ENCODE peak calls at places on chromosomes 4 and X, in five cellular contexts. One of them, this sample, is unnamed.

GRCh38 chr4:118224239-118224829 is 128.5 kb downstream of the PRSS12 start:
- DNase-seq in GM20000: peak
- DNase-seq in adrenal gland: no peak
- DNase-seq in GM12865: peak
- DNase-seq in brain microvascular endothelial cell: peak
- DNase-seq in this sample: peak

GRCh38 chr4:138104462-138104775 is 137.7 kb downstream of the SLC7A11 start:
- DNase-seq in GM20000: no peak
- DNase-seq in adrenal gland: no peak
- DNase-seq in GM12865: no peak
- DNase-seq in brain microvascular endothelial cell: no peak
- DNase-seq in this sample: no peak

GRCh38 chrX:8808661-8809060 is 7.5 kb upstream of the FAM9A start:
- DNase-seq in GM20000: no peak
- DNase-seq in adrenal gland: no peak
- DNase-seq in GM12865: no peak
- DNase-seq in brain microvascular endothelial cell: no peak
- DNase-seq in this sample: no peak

GRCh38 chr4:108620101-108620932 is at the start of gene RPL34:
- DNase-seq in GM20000: peak
- DNase-seq in adrenal gland: peak
- DNase-seq in GM12865: peak
- DNase-seq in brain microvascular endothelial cell: peak
- DNase-seq in this sample: peak

GRCh38 chr4:6463311-6464289 is 8.8 kb downstream of the PPP2R2C start:
- DNase-seq in GM20000: no peak
- DNase-seq in adrenal gland: no peak
- DNase-seq in GM12865: no peak
- DNase-seq in brain microvascular endothelial cell: no peak
- DNase-seq in this sample: no peak

GRCh38 chrX:114798902-114799301 is 215.0 kb downstream of the HTR2C start:
- DNase-seq in GM20000: no peak
- DNase-seq in adrenal gland: no peak
- DNase-seq in GM12865: no peak
- DNase-seq in brain microvascular endothelial cell: no peak
- DNase-seq in this sample: peak

GRCh38 chrX:118679290-118679689 is 48.1 kb upstream of the IL13RA1 start:
- DNase-seq in GM20000: no peak
- DNase-seq in adrenal gland: no peak
- DNase-seq in GM12865: no peak
- DNase-seq in brain microvascular endothelial cell: no peak
- DNase-seq in this sample: no peak

GRCh38 chrX:129529685-129530281 is 6.5 kb upstream of the SMARCA1 start:
- DNase-seq in GM20000: no peak
- DNase-seq in adrenal gland: no peak
- DNase-seq in GM12865: no peak
- DNase-seq in brain microvascular endothelial cell: no peak
- DNase-seq in this sample: peak

GRCh38 chr4:76377922-76378321 is 43.0 kb downstream of the CCDC158 start:
- DNase-seq in GM20000: peak
- DNase-seq in adrenal gland: peak
- DNase-seq in GM12865: peak
- DNase-seq in brain microvascular endothelial cell: peak
- DNase-seq in this sample: peak

GRCh38 chr4:105765690-105766407 is 57.3 kb downstream of the GSTCD start:
- DNase-seq in GM20000: no peak
- DNase-seq in adrenal gland: peak
- DNase-seq in GM12865: no peak
- DNase-seq in brain microvascular endothelial cell: peak
- DNase-seq in this sample: peak

GRCh38 chr4:76736434-76736833 is 161.5 kb downstream of the SOWAHB start:
- DNase-seq in GM20000: no peak
- DNase-seq in adrenal gland: no peak
- DNase-seq in GM12865: no peak
- DNase-seq in brain microvascular endothelial cell: no peak
- DNase-seq in this sample: no peak

GRCh38 chrX:70635669-70636068 is 191.0 kb downstream of the DLG3 start:
- DNase-seq in GM20000: no peak
- DNase-seq in adrenal gland: no peak
- DNase-seq in GM12865: no peak
- DNase-seq in brain microvascular endothelial cell: no peak
- DNase-seq in this sample: no peak

GRCh38 chrX:130085551-130085986 is 24.7 kb downstream of the ELF4 start:
- DNase-seq in GM20000: no peak
- DNase-seq in adrenal gland: no peak
- DNase-seq in GM12865: peak
- DNase-seq in brain microvascular endothelial cell: no peak
- DNase-seq in this sample: no peak

GRCh38 chr4:173498771-173499170 is 31.3 kb downstream of the HAND2 start:
- DNase-seq in GM20000: no peak
- DNase-seq in adrenal gland: no peak
- DNase-seq in GM12865: no peak
- DNase-seq in brain microvascular endothelial cell: no peak
- DNase-seq in this sample: no peak

GRCh38 chr4:147029296-147029695 is 83.6 kb upstream of the TTC29 start:
- DNase-seq in GM20000: no peak
- DNase-seq in adrenal gland: no peak
- DNase-seq in GM12865: no peak
- DNase-seq in brain microvascular endothelial cell: no peak
- DNase-seq in this sample: no peak

GRCh38 chr4:18937080-18937479 is 915.5 kb upstream of the LCORL start:
- DNase-seq in GM20000: no peak
- DNase-seq in adrenal gland: no peak
- DNase-seq in GM12865: no peak
- DNase-seq in brain microvascular endothelial cell: no peak
- DNase-seq in this sample: no peak

GRCh38 chr4:70721747-70722146 is at the start of gene RUFY3:
- DNase-seq in GM20000: no peak
- DNase-seq in adrenal gland: peak
- DNase-seq in GM12865: no peak
- DNase-seq in brain microvascular endothelial cell: peak
- DNase-seq in this sample: peak

GRCh38 chrX:119763175-119763574 is 4.8 kb downstream of the SOWAHD start:
- DNase-seq in GM20000: no peak
- DNase-seq in adrenal gland: no peak
- DNase-seq in GM12865: no peak
- DNase-seq in brain microvascular endothelial cell: peak
- DNase-seq in this sample: peak

GRCh38 chrX:101595739-101596419 is 21.9 kb downstream of the ARMCX6 start:
- DNase-seq in GM20000: peak
- DNase-seq in adrenal gland: no peak
- DNase-seq in GM12865: peak
- DNase-seq in brain microvascular endothelial cell: peak
- DNase-seq in this sample: peak

GRCh38 chr4:151730003-151730559 is 30.7 kb downstream of the GATB start:
- DNase-seq in GM20000: no peak
- DNase-seq in adrenal gland: no peak
- DNase-seq in GM12865: no peak
- DNase-seq in brain microvascular endothelial cell: no peak
- DNase-seq in this sample: no peak

GRCh38 chr4:16289872-16290554 is 63.7 kb upstream of the TAPT1 start:
- DNase-seq in GM20000: peak
- DNase-seq in adrenal gland: no peak
- DNase-seq in GM12865: peak
- DNase-seq in brain microvascular endothelial cell: peak
- DNase-seq in this sample: peak

GRCh38 chr4:109121561-109121960 is 180.9 kb downstream of the COL25A1 start:
- DNase-seq in GM20000: no peak
- DNase-seq in adrenal gland: no peak
- DNase-seq in GM12865: no peak
- DNase-seq in brain microvascular endothelial cell: no peak
- DNase-seq in this sample: no peak

GRCh38 chrX:150429577-150429976 is 66.5 kb downstream of the MAMLD1 start:
- DNase-seq in GM20000: no peak
- DNase-seq in adrenal gland: no peak
- DNase-seq in GM12865: no peak
- DNase-seq in brain microvascular endothelial cell: peak
- DNase-seq in this sample: peak

GRCh38 chr4:182067828-182068227 is 175.4 kb upstream of the TENM3 start:
- DNase-seq in GM20000: no peak
- DNase-seq in adrenal gland: no peak
- DNase-seq in GM12865: no peak
- DNase-seq in brain microvascular endothelial cell: no peak
- DNase-seq in this sample: peak

GRCh38 chr4:33104190-33104773 is 2384.1 kb downstream of the PCDH7 start:
- DNase-seq in GM20000: peak
- DNase-seq in adrenal gland: no peak
- DNase-seq in GM12865: peak
- DNase-seq in brain microvascular endothelial cell: no peak
- DNase-seq in this sample: no peak

GRCh38 chrX:71540801-71541545 is 8.1 kb downstream of the OGT start:
- DNase-seq in GM20000: peak
- DNase-seq in adrenal gland: no peak
- DNase-seq in GM12865: peak
- DNase-seq in brain microvascular endothelial cell: no peak
- DNase-seq in this sample: no peak

GRCh38 chrX:132023896-132024386 is 839 bp downstream of the STK26 start:
- DNase-seq in GM20000: peak
- DNase-seq in adrenal gland: no peak
- DNase-seq in GM12865: peak
- DNase-seq in brain microvascular endothelial cell: no peak
- DNase-seq in this sample: no peak

GRCh38 chrX:132022863-132023116 is 312 bp upstream of the STK26 start:
- DNase-seq in GM20000: no peak
- DNase-seq in adrenal gland: no peak
- DNase-seq in GM12865: no peak
- DNase-seq in brain microvascular endothelial cell: no peak
- DNase-seq in this sample: no peak

GRCh38 chrX:132025085-132025484 is 2.0 kb downstream of the STK26 start:
- DNase-seq in GM20000: no peak
- DNase-seq in adrenal gland: no peak
- DNase-seq in GM12865: no peak
- DNase-seq in brain microvascular endothelial cell: no peak
- DNase-seq in this sample: no peak

GRCh38 chrX:132023117-132023895 is at the start of gene STK26:
- DNase-seq in GM20000: peak
- DNase-seq in adrenal gland: peak
- DNase-seq in GM12865: peak
- DNase-seq in brain microvascular endothelial cell: peak
- DNase-seq in this sample: peak

GRCh38 chrX:132022115-132022862 is 813 bp upstream of the STK26 start:
- DNase-seq in GM20000: no peak
- DNase-seq in adrenal gland: no peak
- DNase-seq in GM12865: peak
- DNase-seq in brain microvascular endothelial cell: no peak
- DNase-seq in this sample: peak
- TF ChIP-seq CTCF in GM20000: no peak
- TF ChIP-seq CTCF in adrenal gland: no peak
- TF ChIP-seq CTCF in GM12865: peak
- TF ChIP-seq CTCF in brain microvascular endothelial cell: peak
- TF ChIP-seq CTCF in this sample: peak

GRCh38 chrX:15465347-15465746 is 27.8 kb downstream of the PIR start:
- DNase-seq in GM20000: peak
- DNase-seq in adrenal gland: no peak
- DNase-seq in GM12865: peak
- DNase-seq in brain microvascular endothelial cell: no peak
- DNase-seq in this sample: no peak

GRCh38 chrX:15469613-15470012 is 23.5 kb downstream of the PIR start:
- DNase-seq in GM20000: no peak
- DNase-seq in adrenal gland: no peak
- DNase-seq in GM12865: no peak
- DNase-seq in brain microvascular endothelial cell: no peak
- DNase-seq in this sample: no peak

GRCh38 chrX:15468036-15468435 is 25.1 kb downstream of the PIR start:
- DNase-seq in GM20000: no peak
- DNase-seq in adrenal gland: no peak
- DNase-seq in GM12865: peak
- DNase-seq in brain microvascular endothelial cell: peak
- DNase-seq in this sample: peak

GRCh38 chrX:15464704-15465103 is 28.4 kb downstream of the PIR start:
- DNase-seq in GM20000: no peak
- DNase-seq in adrenal gland: no peak
- DNase-seq in GM12865: no peak
- DNase-seq in brain microvascular endothelial cell: no peak
- DNase-seq in this sample: no peak

DNA sequence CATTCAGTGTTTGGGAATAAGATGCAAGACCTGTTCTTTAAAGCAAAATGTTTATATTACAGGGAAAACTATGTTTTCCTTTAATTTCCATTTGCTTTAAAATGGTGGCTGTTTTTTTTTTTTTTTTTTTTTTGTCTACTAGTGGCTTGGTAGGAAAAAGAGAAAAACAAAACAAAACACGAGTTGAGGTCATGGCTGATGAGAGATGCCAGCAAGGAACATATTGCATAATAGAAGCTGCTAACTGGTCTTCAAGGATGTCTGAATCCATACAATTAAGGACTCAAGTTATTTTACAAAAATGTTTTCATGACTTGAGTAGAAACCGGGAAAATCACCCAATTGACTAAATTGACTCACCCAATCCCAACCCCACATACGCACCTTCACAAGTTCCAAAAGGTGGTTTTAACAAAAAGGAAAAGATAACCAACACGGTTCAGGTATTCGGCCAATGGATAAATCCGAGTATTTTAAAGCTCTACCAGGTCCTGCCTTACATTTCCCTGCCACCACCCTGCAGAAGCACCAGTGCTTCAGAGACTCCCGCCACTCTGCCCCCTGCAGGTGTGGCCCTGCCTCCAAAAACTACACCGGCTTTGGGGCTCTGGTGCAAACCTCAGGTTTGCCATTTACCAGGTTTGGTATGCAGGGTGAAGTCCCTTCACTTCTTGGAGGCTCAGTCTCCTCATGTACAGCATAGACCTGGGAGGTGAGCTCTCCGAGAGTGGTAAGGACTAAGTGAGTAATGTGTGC is 27.1 kb downstream of the PIR start:
- DNase-seq in GM20000: no peak
- DNase-seq in adrenal gland: no peak
- DNase-seq in GM12865: peak
- DNase-seq in brain microvascular endothelial cell: no peak
- DNase-seq in this sample: no peak
- TF ChIP-seq CTCF in GM20000: no peak
- TF ChIP-seq CTCF in adrenal gland: no peak
- TF ChIP-seq CTCF in GM12865: no peak
- TF ChIP-seq CTCF in brain microvascular endothelial cell: peak
- TF ChIP-seq CTCF in this sample: no peak

GRCh38 chrX:85052636-85053343 is 49.1 kb downstream of the APOOL start:
- DNase-seq in GM20000: no peak
- DNase-seq in adrenal gland: no peak
- DNase-seq in GM12865: no peak
- DNase-seq in brain microvascular endothelial cell: peak
- DNase-seq in this sample: peak
- TF ChIP-seq CTCF in GM20000: no peak
- TF ChIP-seq CTCF in adrenal gland: peak
- TF ChIP-seq CTCF in GM12865: no peak
- TF ChIP-seq CTCF in brain microvascular endothelial cell: no peak
- TF ChIP-seq CTCF in this sample: peak

DNA sequence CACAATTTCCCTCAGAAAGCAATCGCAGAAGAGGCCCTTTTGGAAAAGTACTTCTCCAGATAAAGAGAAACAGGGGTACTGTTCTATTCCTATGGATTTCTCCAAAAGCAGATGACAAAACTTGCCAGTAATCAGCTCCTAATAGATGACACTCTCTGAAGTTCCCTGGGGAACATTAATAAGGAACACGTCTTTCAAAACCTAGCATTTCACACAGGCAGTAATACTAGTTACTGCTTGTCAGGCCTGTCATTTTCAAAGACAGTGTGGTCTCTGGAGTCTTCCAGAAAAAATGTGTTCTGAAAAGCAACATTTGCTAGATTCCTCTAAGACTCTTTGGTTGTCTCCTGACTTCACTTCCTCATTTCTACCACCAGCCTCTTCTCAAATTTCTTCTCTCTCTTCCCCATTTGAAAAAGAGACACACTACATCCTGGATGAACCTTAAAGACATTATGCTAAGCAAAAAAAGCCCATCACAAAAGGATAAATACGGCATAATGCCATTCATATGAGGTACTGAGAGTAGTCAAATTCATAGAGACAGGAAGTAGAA is 47.3 kb downstream of the CHRDL1 start:
- DNase-seq in GM20000: no peak
- DNase-seq in adrenal gland: no peak
- DNase-seq in GM12865: no peak
- DNase-seq in brain microvascular endothelial cell: no peak
- DNase-seq in this sample: no peak
- TF ChIP-seq CTCF in GM20000: no peak
- TF ChIP-seq CTCF in adrenal gland: no peak
- TF ChIP-seq CTCF in GM12865: no peak
- TF ChIP-seq CTCF in brain microvascular endothelial cell: no peak
- TF ChIP-seq CTCF in this sample: no peak

This sample was measured in astrocyte of the spinal cord.